ENCODE peak calls at places on chromosomes 6 and 20, in six cellular contexts. C is RWPE1, V is right atrium auricular region, W is psoas muscle, T is fibroblast of lung, I is ovary. Y is an unnamed sample.

GRCh38 chr6:96716221-96716620 is 121.1 kb downstream of the GPR63 start:
- DNase-seq in V (no peak), W (no peak), C (no peak), I (no peak), T (no peak), Y (no peak)

GRCh38 chr6:84204011-84204410 is 23.4 kb downstream of the CEP162 start:
- DNase-seq in C (no peak), W (no peak), V (no peak), T (no peak), I (no peak), Y (no peak)

GRCh38 chr6:106735828-106736227 is 106.5 kb downstream of the QRSL1 start:
- DNase-seq in I (no peak), V (no peak), T (no peak), W (no peak), C (no peak), Y (no peak)

GRCh38 chr6:132483779-132484679 is 28.9 kb downstream of the STX7 start:
- DNase-seq in C (peak; percentile 55), W (no peak), V (no peak), I (peak; percentile 10), T (peak; percentile 54), Y (no peak)

GRCh38 chr6:100088009-100088408 is 94.0 kb upstream of the MCHR2 start:
- DNase-seq in T (peak; percentile 85), V (no peak), I (no peak), C (peak; percentile 34), W (no peak), Y (no peak)

GRCh38 chr6:87806098-87806497 is 104.1 kb upstream of the AKIRIN2 start:
- DNase-seq in C (no peak), T (no peak), V (no peak), I (no peak), W (no peak), Y (no peak)

GRCh38 chr6:130057495-130057894 is 39.1 kb downstream of the L3MBTL3 start:
- DNase-seq in W (no peak), C (no peak), T (no peak), V (no peak), I (no peak), Y (no peak)

GRCh38 chr6:52499026-52499425 is 77.8 kb downstream of the TRAM2 start:
- DNase-seq in I (no peak), V (no peak), T (peak; percentile 80), W (no peak), C (no peak), Y (no peak)

GRCh38 chr6:134589512-134589911 is 271.6 kb upstream of the SGK1 start:
- DNase-seq in V (no peak), W (no peak), I (no peak), T (peak; percentile 99), C (peak; percentile 92), Y (no peak)

GRCh38 chr6:35601331-35602132 is 87.2 kb downstream of the FKBP5 start:
- DNase-seq in V (peak; percentile 84), W (peak; percentile 46), C (peak; percentile 81), I (peak; percentile 62), T (peak; percentile 90), Y (no peak)

GRCh38 chr6:125700591-125701353 is 48.7 kb upstream of the HEY2 start:
- DNase-seq in V (no peak), T (no peak), C (no peak), I (no peak), W (no peak), Y (no peak)

GRCh38 chr6:137395316-137395715 is 98.9 kb downstream of the OLIG3 start:
- DNase-seq in T (no peak), V (no peak), C (no peak), W (no peak), I (no peak), Y (no peak)

GRCh38 chr6:72553531-72554202 is 68.2 kb upstream of the KCNQ5 start:
- DNase-seq in W (no peak), T (peak; percentile 96), C (peak; percentile 84), V (no peak), I (no peak), Y (no peak)

GRCh38 chr6:148311849-148312669 is 30.6 kb upstream of the SASH1 start:
- DNase-seq in I (no peak), C (no peak), W (no peak), T (peak; percentile 47), V (no peak), Y (no peak)

GRCh38 chr6:137823826-137824501 is 43.1 kb upstream of the TNFAIP3 start:
- DNase-seq in V (peak; percentile 88), C (no peak), T (peak; percentile 73), I (peak; percentile 45), W (peak; percentile 20), Y (no peak)

GRCh38 chr6:47781732-47782131 is at the start of gene OPN5:
- DNase-seq in I (no peak), C (no peak), V (no peak), T (no peak), W (no peak), Y (no peak)

GRCh38 chr6:1384549-1385128 is 4.7 kb upstream of the FOXF2 start:
- DNase-seq in T (no peak), I (no peak), V (no peak), W (no peak), C (no peak), Y (peak; percentile 72)
- H3K27ac ChIP-seq in T (peak overlapping the region; percentile 85), I (no peak overlapping the region), V (no peak overlapping the region), W (no peak overlapping the region), C (no peak overlapping the region), Y (no peak overlapping the region)

GRCh38 chr20:57480444-57481152 is 44.3 kb downstream of the CTCFL start:
- DNase-seq in T (no peak), I (no peak), W (no peak), V (no peak), C (no peak), Y (no peak)
- H3K27ac ChIP-seq in T (no peak overlapping the region), I (no peak overlapping the region), W (no peak overlapping the region), V (peak overlapping the region; percentile 40), C (no peak overlapping the region), Y (no peak overlapping the region)

DNA sequence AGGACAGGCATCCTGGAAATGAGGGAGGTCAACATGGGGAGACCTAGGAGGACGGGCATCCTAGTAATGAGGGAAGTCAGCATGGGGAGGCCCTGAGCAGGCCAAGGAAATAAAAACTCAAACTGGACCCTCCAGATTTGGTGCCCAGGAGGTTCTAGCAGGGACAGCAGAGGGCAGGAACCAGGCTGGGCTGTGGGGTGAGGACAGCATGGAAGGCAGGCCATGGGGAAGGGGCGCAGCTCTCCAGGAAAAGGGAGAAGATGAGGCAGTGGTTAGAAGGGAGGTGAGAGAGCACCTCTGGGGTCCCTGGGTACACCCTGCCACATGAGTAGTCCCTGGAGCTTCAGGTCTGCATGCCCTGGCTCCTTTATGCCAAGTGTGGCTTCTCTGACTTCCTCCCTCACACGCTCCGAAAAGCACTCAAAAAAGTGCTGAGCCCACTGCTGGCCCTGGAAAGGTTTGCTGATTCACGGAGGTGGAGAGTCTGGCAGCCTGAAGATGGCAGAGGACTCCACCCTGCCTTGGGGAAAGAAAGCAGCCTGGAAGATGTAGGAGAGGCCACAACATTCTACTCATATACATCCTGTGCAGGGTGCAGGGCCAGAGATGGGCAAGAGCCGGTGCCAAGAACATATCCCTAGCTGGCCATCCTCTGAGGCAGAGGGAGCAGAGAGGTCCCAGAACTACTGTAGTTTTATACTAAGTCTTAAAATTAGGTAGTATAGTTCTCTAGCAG is 154.9 kb downstream of the MRPL14 start:
- DNase-seq in V (no peak), C (peak; percentile 48), W (no peak), T (peak; percentile 8), I (no peak), Y (no peak)
- H3K27ac ChIP-seq in V (peak overlapping the region; percentile 60), C (peak overlapping the region; percentile 97), W (peak overlapping the region; percentile 84), T (peak overlapping the region; percentile 79), I (no peak overlapping the region), Y (peak overlapping the region; percentile 61)

GRCh38 chr6:12545837-12546658 is 170.5 kb upstream of the PHACTR1 start:
- DNase-seq in C (peak; percentile 71), V (no peak), W (no peak), I (no peak), T (peak; percentile 94), Y (no peak)
- H3K27ac ChIP-seq in C (no peak overlapping the region), V (no peak overlapping the region), W (no peak overlapping the region), I (no peak overlapping the region), T (no peak overlapping the region), Y (no peak overlapping the region)